ENCODE peak calls at places on chromosomes 4 and X, in seven cellular contexts. One of them, this sample, is unnamed.

GRCh38 chrX:40282901-40283674 is 185.3 kb upstream of the BCOR start:
- DNase-seq in activated CD4-positive, alpha-beta T cell treated with anti-CD3 and anti-CD28 coated beads, Interleukin-2, amount 50 U/mL, for 24 hours: no peak
- DNase-seq in NCI-H2029: no peak
- DNase-seq in Calu3: no peak
- DNase-seq in central memory CD4-positive, alpha-beta T cell: no peak
- DNase-seq in iris pigment epithelial cell: no peak
- DNase-seq in HCEC 1CT: no peak
- DNase-seq in this sample: no peak

GRCh38 chrX:11423362-11423818 is 130.2 kb downstream of the AMELX start:
- DNase-seq in activated CD4-positive, alpha-beta T cell treated with anti-CD3 and anti-CD28 coated beads, Interleukin-2, amount 50 U/mL, for 24 hours: no peak
- DNase-seq in NCI-H2029: no peak
- DNase-seq in Calu3: peak; percentile 2
- DNase-seq in central memory CD4-positive, alpha-beta T cell: no peak
- DNase-seq in iris pigment epithelial cell: peak; percentile 91
- DNase-seq in HCEC 1CT: peak; percentile 82
- DNase-seq in this sample: no peak

GRCh38 chrX:69133561-69134542 is 31.4 kb downstream of the PJA1 start:
- DNase-seq in activated CD4-positive, alpha-beta T cell treated with anti-CD3 and anti-CD28 coated beads, Interleukin-2, amount 50 U/mL, for 24 hours: no peak
- DNase-seq in NCI-H2029: no peak
- DNase-seq in Calu3: peak; percentile 70
- DNase-seq in central memory CD4-positive, alpha-beta T cell: no peak
- DNase-seq in iris pigment epithelial cell: peak; percentile 71
- DNase-seq in HCEC 1CT: peak; percentile 54
- DNase-seq in this sample: no peak

GRCh38 chrX:13090261-13091110 is 46.1 kb upstream of the FAM9C start:
- DNase-seq in activated CD4-positive, alpha-beta T cell treated with anti-CD3 and anti-CD28 coated beads, Interleukin-2, amount 50 U/mL, for 24 hours: no peak
- DNase-seq in NCI-H2029: no peak
- DNase-seq in Calu3: no peak
- DNase-seq in central memory CD4-positive, alpha-beta T cell: peak; percentile 38
- DNase-seq in iris pigment epithelial cell: peak; percentile 81
- DNase-seq in HCEC 1CT: no peak
- DNase-seq in this sample: no peak

GRCh38 chr4:187387709-187388108 is 607.9 kb upstream of the ZFP42 start:
- DNase-seq in activated CD4-positive, alpha-beta T cell treated with anti-CD3 and anti-CD28 coated beads, Interleukin-2, amount 50 U/mL, for 24 hours: no peak
- DNase-seq in NCI-H2029: no peak
- DNase-seq in Calu3: no peak
- DNase-seq in central memory CD4-positive, alpha-beta T cell: no peak
- DNase-seq in iris pigment epithelial cell: peak; percentile 46
- DNase-seq in HCEC 1CT: no peak
- DNase-seq in this sample: no peak

GRCh38 chr4:81493895-81494490 is 22.3 kb upstream of the RASGEF1B start:
- DNase-seq in activated CD4-positive, alpha-beta T cell treated with anti-CD3 and anti-CD28 coated beads, Interleukin-2, amount 50 U/mL, for 24 hours: no peak
- DNase-seq in NCI-H2029: no peak
- DNase-seq in Calu3: no peak
- DNase-seq in central memory CD4-positive, alpha-beta T cell: no peak
- DNase-seq in iris pigment epithelial cell: no peak
- DNase-seq in HCEC 1CT: no peak
- DNase-seq in this sample: no peak

GRCh38 chr4:140078366-140078765 is 75.6 kb downstream of the MAML3 start:
- DNase-seq in activated CD4-positive, alpha-beta T cell treated with anti-CD3 and anti-CD28 coated beads, Interleukin-2, amount 50 U/mL, for 24 hours: no peak
- DNase-seq in NCI-H2029: peak; percentile 90
- DNase-seq in Calu3: no peak
- DNase-seq in central memory CD4-positive, alpha-beta T cell: no peak
- DNase-seq in iris pigment epithelial cell: peak; percentile 72
- DNase-seq in HCEC 1CT: no peak
- DNase-seq in this sample: no peak

GRCh38 chr4:38128478-38129451 is 168.6 kb downstream of the PTTG2 start:
- DNase-seq in activated CD4-positive, alpha-beta T cell treated with anti-CD3 and anti-CD28 coated beads, Interleukin-2, amount 50 U/mL, for 24 hours: peak; percentile 51
- DNase-seq in NCI-H2029: no peak
- DNase-seq in Calu3: peak; percentile 32
- DNase-seq in central memory CD4-positive, alpha-beta T cell: peak; percentile 65
- DNase-seq in iris pigment epithelial cell: peak; percentile 40
- DNase-seq in HCEC 1CT: peak; percentile 40
- DNase-seq in this sample: no peak

GRCh38 chr4:8207314-8207713 is 8.2 kb downstream of the SH3TC1 start:
- DNase-seq in activated CD4-positive, alpha-beta T cell treated with anti-CD3 and anti-CD28 coated beads, Interleukin-2, amount 50 U/mL, for 24 hours: no peak
- DNase-seq in NCI-H2029: no peak
- DNase-seq in Calu3: no peak
- DNase-seq in central memory CD4-positive, alpha-beta T cell: no peak
- DNase-seq in iris pigment epithelial cell: no peak
- DNase-seq in HCEC 1CT: no peak
- DNase-seq in this sample: no peak

GRCh38 chrX:50615570-50616158 is 145.0 kb upstream of the DGKK start:
- DNase-seq in activated CD4-positive, alpha-beta T cell treated with anti-CD3 and anti-CD28 coated beads, Interleukin-2, amount 50 U/mL, for 24 hours: no peak
- DNase-seq in NCI-H2029: no peak
- DNase-seq in Calu3: no peak
- DNase-seq in central memory CD4-positive, alpha-beta T cell: no peak
- DNase-seq in iris pigment epithelial cell: no peak
- DNase-seq in HCEC 1CT: no peak
- DNase-seq in this sample: no peak

GRCh38 chr4:113952452-113953029 is 26.9 kb downstream of the ARSJ start:
- DNase-seq in activated CD4-positive, alpha-beta T cell treated with anti-CD3 and anti-CD28 coated beads, Interleukin-2, amount 50 U/mL, for 24 hours: no peak
- DNase-seq in NCI-H2029: peak; percentile 32
- DNase-seq in Calu3: peak; percentile 48
- DNase-seq in central memory CD4-positive, alpha-beta T cell: peak; percentile 3
- DNase-seq in iris pigment epithelial cell: peak; percentile 61
- DNase-seq in HCEC 1CT: peak; percentile 32
- DNase-seq in this sample: no peak

GRCh38 chrX:22922961-22923360 is 76.8 kb upstream of the DDX53 start:
- DNase-seq in activated CD4-positive, alpha-beta T cell treated with anti-CD3 and anti-CD28 coated beads, Interleukin-2, amount 50 U/mL, for 24 hours: no peak
- DNase-seq in NCI-H2029: no peak
- DNase-seq in Calu3: no peak
- DNase-seq in central memory CD4-positive, alpha-beta T cell: no peak
- DNase-seq in iris pigment epithelial cell: peak; percentile 90
- DNase-seq in HCEC 1CT: no peak
- DNase-seq in this sample: no peak

GRCh38 chr4:100736651-100737450 is 219.0 kb upstream of the EMCN start:
- DNase-seq in activated CD4-positive, alpha-beta T cell treated with anti-CD3 and anti-CD28 coated beads, Interleukin-2, amount 50 U/mL, for 24 hours: no peak
- DNase-seq in NCI-H2029: no peak
- DNase-seq in Calu3: no peak
- DNase-seq in central memory CD4-positive, alpha-beta T cell: no peak
- DNase-seq in iris pigment epithelial cell: peak; percentile 63
- DNase-seq in HCEC 1CT: peak; percentile 72
- DNase-seq in this sample: no peak

GRCh38 chrX:39814391-39814790 is 283.4 kb downstream of the BCOR start:
- DNase-seq in activated CD4-positive, alpha-beta T cell treated with anti-CD3 and anti-CD28 coated beads, Interleukin-2, amount 50 U/mL, for 24 hours: no peak
- DNase-seq in NCI-H2029: peak; percentile 5
- DNase-seq in Calu3: peak; percentile 13
- DNase-seq in central memory CD4-positive, alpha-beta T cell: peak; percentile 37
- DNase-seq in iris pigment epithelial cell: peak; percentile 17
- DNase-seq in HCEC 1CT: peak; percentile 41
- DNase-seq in this sample: no peak

GRCh38 chr4:140800686-140801085 is 44.5 kb upstream of the TBC1D9 start:
- DNase-seq in activated CD4-positive, alpha-beta T cell treated with anti-CD3 and anti-CD28 coated beads, Interleukin-2, amount 50 U/mL, for 24 hours: no peak
- DNase-seq in NCI-H2029: no peak
- DNase-seq in Calu3: no peak
- DNase-seq in central memory CD4-positive, alpha-beta T cell: no peak
- DNase-seq in iris pigment epithelial cell: no peak
- DNase-seq in HCEC 1CT: no peak
- DNase-seq in this sample: no peak

GRCh38 chr4:78569291-78569821 is 17.8 kb downstream of the ANXA3 start:
- DNase-seq in activated CD4-positive, alpha-beta T cell treated with anti-CD3 and anti-CD28 coated beads, Interleukin-2, amount 50 U/mL, for 24 hours: no peak
- DNase-seq in NCI-H2029: no peak
- DNase-seq in Calu3: peak; percentile 51
- DNase-seq in central memory CD4-positive, alpha-beta T cell: no peak
- DNase-seq in iris pigment epithelial cell: peak; percentile 92
- DNase-seq in HCEC 1CT: peak; percentile 67
- DNase-seq in this sample: no peak

GRCh38 chr4:172207258-172207657 is 394.1 kb downstream of the GALNTL6 start:
- DNase-seq in activated CD4-positive, alpha-beta T cell treated with anti-CD3 and anti-CD28 coated beads, Interleukin-2, amount 50 U/mL, for 24 hours: no peak
- DNase-seq in NCI-H2029: no peak
- DNase-seq in Calu3: no peak
- DNase-seq in central memory CD4-positive, alpha-beta T cell: no peak
- DNase-seq in iris pigment epithelial cell: no peak
- DNase-seq in HCEC 1CT: no peak
- DNase-seq in this sample: no peak

GRCh38 chrX:46759645-46759974 is 692 bp upstream of the SLC9A7 start:
- DNase-seq in activated CD4-positive, alpha-beta T cell treated with anti-CD3 and anti-CD28 coated beads, Interleukin-2, amount 50 U/mL, for 24 hours: no peak
- DNase-seq in NCI-H2029: no peak
- DNase-seq in Calu3: no peak
- DNase-seq in central memory CD4-positive, alpha-beta T cell: no peak
- DNase-seq in iris pigment epithelial cell: peak; percentile 44
- DNase-seq in HCEC 1CT: no peak
- DNase-seq in this sample: no peak

GRCh38 chr4:80180743-80181142 is 16.6 kb upstream of the PRDM8 start:
- DNase-seq in activated CD4-positive, alpha-beta T cell treated with anti-CD3 and anti-CD28 coated beads, Interleukin-2, amount 50 U/mL, for 24 hours: no peak
- DNase-seq in NCI-H2029: no peak
- DNase-seq in Calu3: no peak
- DNase-seq in central memory CD4-positive, alpha-beta T cell: no peak
- DNase-seq in iris pigment epithelial cell: peak; percentile 28
- DNase-seq in HCEC 1CT: peak; percentile 24
- DNase-seq in this sample: no peak

GRCh38 chr4:57151481-57151880 is 41.3 kb upstream of the IGFBP7 start:
- DNase-seq in activated CD4-positive, alpha-beta T cell treated with anti-CD3 and anti-CD28 coated beads, Interleukin-2, amount 50 U/mL, for 24 hours: no peak
- DNase-seq in NCI-H2029: peak; percentile 5
- DNase-seq in Calu3: no peak
- DNase-seq in central memory CD4-positive, alpha-beta T cell: no peak
- DNase-seq in iris pigment epithelial cell: no peak
- DNase-seq in HCEC 1CT: no peak
- DNase-seq in this sample: no peak

GRCh38 chrX:3697701-3698279 is 15.7 kb downstream of the PRKX start:
- DNase-seq in activated CD4-positive, alpha-beta T cell treated with anti-CD3 and anti-CD28 coated beads, Interleukin-2, amount 50 U/mL, for 24 hours: no peak
- DNase-seq in NCI-H2029: no peak
- DNase-seq in Calu3: peak; percentile 57
- DNase-seq in central memory CD4-positive, alpha-beta T cell: no peak
- DNase-seq in iris pigment epithelial cell: peak; percentile 74
- DNase-seq in HCEC 1CT: no peak
- DNase-seq in this sample: no peak

GRCh38 chr4:184860018-184860530 is 34.3 kb upstream of the ACSL1 start:
- DNase-seq in activated CD4-positive, alpha-beta T cell treated with anti-CD3 and anti-CD28 coated beads, Interleukin-2, amount 50 U/mL, for 24 hours: no peak
- DNase-seq in NCI-H2029: no peak
- DNase-seq in Calu3: no peak
- DNase-seq in central memory CD4-positive, alpha-beta T cell: no peak
- DNase-seq in iris pigment epithelial cell: no peak
- DNase-seq in HCEC 1CT: no peak
- DNase-seq in this sample: no peak

GRCh38 chrX:12979011-12979629 is 4.2 kb downstream of the TMSB4X start:
- DNase-seq in activated CD4-positive, alpha-beta T cell treated with anti-CD3 and anti-CD28 coated beads, Interleukin-2, amount 50 U/mL, for 24 hours: no peak
- DNase-seq in NCI-H2029: no peak
- DNase-seq in Calu3: no peak
- DNase-seq in central memory CD4-positive, alpha-beta T cell: no peak
- DNase-seq in iris pigment epithelial cell: no peak
- DNase-seq in HCEC 1CT: no peak
- DNase-seq in this sample: no peak

GRCh38 chrX:55142206-55142918 is 53.5 kb downstream of the PAGE2 start:
- DNase-seq in activated CD4-positive, alpha-beta T cell treated with anti-CD3 and anti-CD28 coated beads, Interleukin-2, amount 50 U/mL, for 24 hours: no peak
- DNase-seq in NCI-H2029: no peak
- DNase-seq in Calu3: no peak
- DNase-seq in central memory CD4-positive, alpha-beta T cell: no peak
- DNase-seq in iris pigment epithelial cell: no peak
- DNase-seq in HCEC 1CT: no peak
- DNase-seq in this sample: no peak

GRCh38 chr4:15455290-15455689 is 14.4 kb upstream of the CC2D2A start:
- DNase-seq in activated CD4-positive, alpha-beta T cell treated with anti-CD3 and anti-CD28 coated beads, Interleukin-2, amount 50 U/mL, for 24 hours: no peak
- DNase-seq in NCI-H2029: no peak
- DNase-seq in Calu3: no peak
- DNase-seq in central memory CD4-positive, alpha-beta T cell: no peak
- DNase-seq in iris pigment epithelial cell: peak; percentile 92
- DNase-seq in HCEC 1CT: peak; percentile 43
- DNase-seq in this sample: no peak

GRCh38 chr4:179624768-179625181 is 2182.5 kb upstream of the AGA start:
- DNase-seq in activated CD4-positive, alpha-beta T cell treated with anti-CD3 and anti-CD28 coated beads, Interleukin-2, amount 50 U/mL, for 24 hours: no peak
- DNase-seq in NCI-H2029: no peak
- DNase-seq in Calu3: peak; percentile 19
- DNase-seq in central memory CD4-positive, alpha-beta T cell: no peak
- DNase-seq in iris pigment epithelial cell: peak; percentile 19
- DNase-seq in HCEC 1CT: peak; percentile 25
- DNase-seq in this sample: no peak

GRCh38 chr4:41143721-41144379 is 70.5 kb downstream of the APBB2 start:
- DNase-seq in activated CD4-positive, alpha-beta T cell treated with anti-CD3 and anti-CD28 coated beads, Interleukin-2, amount 50 U/mL, for 24 hours: no peak
- DNase-seq in NCI-H2029: no peak
- DNase-seq in Calu3: no peak
- DNase-seq in central memory CD4-positive, alpha-beta T cell: no peak
- DNase-seq in iris pigment epithelial cell: no peak
- DNase-seq in HCEC 1CT: peak; percentile 34
- DNase-seq in this sample: no peak

GRCh38 chrX:20530319-20530979 is 263.7 kb upstream of the RPS6KA3 start:
- DNase-seq in activated CD4-positive, alpha-beta T cell treated with anti-CD3 and anti-CD28 coated beads, Interleukin-2, amount 50 U/mL, for 24 hours: no peak
- DNase-seq in NCI-H2029: peak; percentile 9
- DNase-seq in Calu3: peak; percentile 66
- DNase-seq in central memory CD4-positive, alpha-beta T cell: peak; percentile 31
- DNase-seq in iris pigment epithelial cell: peak; percentile 61
- DNase-seq in HCEC 1CT: peak; percentile 31
- DNase-seq in this sample: no peak